ENCODE peak calls at places on chromosomes 16 and 17, in four cellular contexts. One of them, this sample, is unnamed.

GRCh38 chr16:4313563-4314531 is 2.0 kb upstream of the GLIS2 start:
- DNase-seq in GOT3: no peak
- DNase-seq in H7: peak
- DNase-seq in tibial artery: no peak
- DNase-seq in this sample: peak

GRCh38 chr17:36647598-36647997 is 46.2 kb downstream of the MRM1 start:
- DNase-seq in GOT3: no peak
- DNase-seq in H7: peak
- DNase-seq in tibial artery: no peak
- DNase-seq in this sample: peak

GRCh38 chr17:77211681-77212080 is 70.9 kb downstream of the SEC14L1 start:
- DNase-seq in GOT3: no peak
- DNase-seq in H7: no peak
- DNase-seq in tibial artery: no peak
- DNase-seq in this sample: no peak

GRCh38 chr16:12706628-12707027 is 97.1 kb downstream of the CPPED1 start:
- DNase-seq in H7: no peak
- DNase-seq in tibial artery: peak
- DNase-seq in GOT3: no peak
- DNase-seq in this sample: no peak

GRCh38 chr16:19844945-19845641 is 39.6 kb downstream of the GPRC5B start:
- DNase-seq in H7: no peak
- DNase-seq in GOT3: no peak
- DNase-seq in tibial artery: no peak
- DNase-seq in this sample: no peak

GRCh38 chr16:472199-472504 is 46.7 kb downstream of the RAB11FIP3 start:
- DNase-seq in H7: no peak
- DNase-seq in GOT3: no peak
- DNase-seq in tibial artery: no peak
- DNase-seq in this sample: no peak

GRCh38 chr17:44360826-44361225 is 2.8 kb downstream of the FAM171A2 start:
- DNase-seq in GOT3: no peak
- DNase-seq in tibial artery: no peak
- DNase-seq in H7: peak
- DNase-seq in this sample: peak

GRCh38 chr17:72193395-72194106 is 72.7 kb downstream of the SOX9 start:
- DNase-seq in GOT3: no peak
- DNase-seq in H7: no peak
- DNase-seq in tibial artery: no peak
- DNase-seq in this sample: no peak

GRCh38 chr17:58247511-58248363 is 9.4 kb downstream of the LPO start:
- DNase-seq in H7: no peak
- DNase-seq in tibial artery: no peak
- DNase-seq in GOT3: no peak
- DNase-seq in this sample: no peak

GRCh38 chr17:80717661-80718060 is 173.0 kb downstream of the RPTOR start:
- DNase-seq in tibial artery: no peak
- DNase-seq in GOT3: no peak
- DNase-seq in H7: no peak
- DNase-seq in this sample: peak

GRCh38 chr17:79065105-79065670 is 9.4 kb upstream of the ENGASE start:
- DNase-seq in GOT3: no peak
- DNase-seq in tibial artery: no peak
- DNase-seq in H7: peak
- DNase-seq in this sample: peak

GRCh38 chr17:16973760-16974540 is 2.0 kb upstream of the TNFRSF13B start:
- DNase-seq in tibial artery: no peak
- DNase-seq in H7: no peak
- DNase-seq in GOT3: no peak
- DNase-seq in this sample: no peak

GRCh38 chr17:9350083-9350482 is 225.5 kb downstream of the STX8 start:
- DNase-seq in H7: no peak
- DNase-seq in GOT3: no peak
- DNase-seq in tibial artery: no peak
- DNase-seq in this sample: no peak

GRCh38 chr17:32993977-32994376 is 2.3 kb downstream of the SPACA3 start:
- DNase-seq in GOT3: no peak
- DNase-seq in tibial artery: no peak
- DNase-seq in H7: no peak
- DNase-seq in this sample: no peak

GRCh38 chr16:73154063-73154870 is 106.3 kb upstream of the ZFHX3 start:
- DNase-seq in tibial artery: peak
- DNase-seq in GOT3: no peak
- DNase-seq in H7: no peak
- DNase-seq in this sample: no peak

GRCh38 chr17:17681744-17682292 is 560 bp downstream of the RAI1 start:
- DNase-seq in tibial artery: no peak
- DNase-seq in GOT3: no peak
- DNase-seq in H7: no peak
- DNase-seq in this sample: peak

GRCh38 chr16:54568897-54569807 is 282.6 kb upstream of the IRX3 start:
- DNase-seq in GOT3: no peak
- DNase-seq in tibial artery: no peak
- DNase-seq in H7: no peak
- DNase-seq in this sample: no peak

GRCh38 chr17:52106638-52107261 is 51.8 kb downstream of the CA10 start:
- DNase-seq in GOT3: no peak
- DNase-seq in tibial artery: no peak
- DNase-seq in H7: peak
- DNase-seq in this sample: peak

GRCh38 chr16:68737046-68737729 is at the start of gene CDH1:
- DNase-seq in GOT3: no peak
- DNase-seq in H7: peak
- DNase-seq in tibial artery: no peak
- DNase-seq in this sample: peak

GRCh38 chr17:76495663-76496400 is 5.4 kb downstream of the RHBDF2 start:
- DNase-seq in tibial artery: no peak
- DNase-seq in H7: no peak
- DNase-seq in GOT3: no peak
- DNase-seq in this sample: no peak

GRCh38 chr17:73342057-73342522 is 30.3 kb upstream of the CDC42EP4 start:
- DNase-seq in GOT3: no peak
- DNase-seq in tibial artery: peak
- DNase-seq in H7: peak
- DNase-seq in this sample: peak

GRCh38 chr17:70168044-70168978 is 1.0 kb upstream of the KCNJ2 start:
- DNase-seq in GOT3: no peak
- DNase-seq in H7: peak
- DNase-seq in tibial artery: peak
- DNase-seq in this sample: peak

GRCh38 chr17:82058230-82058854 is 6.6 kb downstream of the GPS1 start:
- DNase-seq in H7: no peak
- DNase-seq in GOT3: no peak
- DNase-seq in tibial artery: no peak
- DNase-seq in this sample: no peak

GRCh38 chr17:82633343-82633742 is 14.9 kb downstream of the WDR45B start:
- DNase-seq in GOT3: no peak
- DNase-seq in H7: no peak
- DNase-seq in tibial artery: no peak
- DNase-seq in this sample: no peak